ENCODE peak calls at places on chromosomes 11 and 22, in four cellular contexts. W is fibroblast of lung, B is astrocyte of the spinal cord, Q is colonic mucosa. D is an unnamed sample.

GRCh38 chr22:32823024-32823730 is 21.7 kb downstream of the TIMP3 start:
- DNase-seq in W (no peak), B (peak), Q (peak), D (peak)

GRCh38 chr22:22810018-22810427 is 77.6 kb upstream of the IGLL5 start:
- DNase-seq in W (peak), B (no peak), Q (no peak), D (no peak)

GRCh38 chr11:67504950-67505561 is at the start of gene PITPNM1:
- DNase-seq in W (peak), B (peak), Q (peak), D (no peak)

GRCh38 chr11:64447717-64448598 is 89.0 kb downstream of the RPS6KA4 start:
- DNase-seq in W (peak), B (no peak), Q (peak), D (no peak)

GRCh38 chr11:128422576-128423370 is 164.6 kb downstream of the ETS1 start:
- DNase-seq in W (no peak), B (no peak), Q (no peak), D (no peak)

GRCh38 chr11:46711288-46711687 is 7.7 kb upstream of the F2 start:
- DNase-seq in W (peak), B (peak), Q (no peak), D (no peak)

GRCh38 chr11:73308963-73309960 is 1.2 kb downstream of the ARHGEF17 start:
- DNase-seq in W (peak), B (peak), Q (peak), D (peak)

GRCh38 chr22:28316014-28316413 is 363.6 kb downstream of the TTC28 start:
- DNase-seq in W (no peak), B (no peak), Q (no peak), D (no peak)

GRCh38 chr11:12818333-12819015 is 144.3 kb downstream of the TEAD1 start:
- DNase-seq in W (peak), B (peak), Q (no peak), D (no peak)

GRCh38 chr11:64146036-64146943 is 19.6 kb downstream of the MACROD1 start:
- DNase-seq in W (peak), B (no peak), Q (peak), D (no peak)

GRCh38 chr22:20573830-20574615 is 66.6 kb downstream of the MED15 start:
- DNase-seq in W (no peak), B (no peak), Q (no peak), D (no peak)

GRCh38 chr11:35826949-35827348 is 116.9 kb upstream of the LDLRAD3 start:
- DNase-seq in W (no peak), B (no peak), Q (no peak), D (no peak)

GRCh38 chr11:34869425-34869824 is 46.8 kb downstream of the APIP start:
- DNase-seq in W (no peak), B (no peak), Q (no peak), D (no peak)

GRCh38 chr22:38754247-38755154 is 1.3 kb downstream of the SUN2 start:
- DNase-seq in W (peak), B (peak), Q (peak), D (peak)

GRCh38 chr11:15493066-15493465 is 378.3 kb downstream of the INSC start:
- DNase-seq in W (peak), B (peak), Q (no peak), D (peak)

GRCh38 chr22:40279017-40279416 is 67.3 kb upstream of the ADSL start:
- DNase-seq in W (no peak), B (no peak), Q (no peak), D (no peak)

GRCh38 chr22:40271440-40271839 is 74.9 kb upstream of the ADSL start:
- DNase-seq in W (no peak), B (no peak), Q (no peak), D (no peak)

GRCh38 chr22:40273319-40273718 is 73.0 kb upstream of the ADSL start:
- DNase-seq in W (no peak), B (no peak), Q (no peak), D (no peak)

GRCh38 chr22:40281717-40282116 is 64.6 kb upstream of the ADSL start:
- DNase-seq in W (no peak), B (no peak), Q (no peak), D (no peak)

DNA sequence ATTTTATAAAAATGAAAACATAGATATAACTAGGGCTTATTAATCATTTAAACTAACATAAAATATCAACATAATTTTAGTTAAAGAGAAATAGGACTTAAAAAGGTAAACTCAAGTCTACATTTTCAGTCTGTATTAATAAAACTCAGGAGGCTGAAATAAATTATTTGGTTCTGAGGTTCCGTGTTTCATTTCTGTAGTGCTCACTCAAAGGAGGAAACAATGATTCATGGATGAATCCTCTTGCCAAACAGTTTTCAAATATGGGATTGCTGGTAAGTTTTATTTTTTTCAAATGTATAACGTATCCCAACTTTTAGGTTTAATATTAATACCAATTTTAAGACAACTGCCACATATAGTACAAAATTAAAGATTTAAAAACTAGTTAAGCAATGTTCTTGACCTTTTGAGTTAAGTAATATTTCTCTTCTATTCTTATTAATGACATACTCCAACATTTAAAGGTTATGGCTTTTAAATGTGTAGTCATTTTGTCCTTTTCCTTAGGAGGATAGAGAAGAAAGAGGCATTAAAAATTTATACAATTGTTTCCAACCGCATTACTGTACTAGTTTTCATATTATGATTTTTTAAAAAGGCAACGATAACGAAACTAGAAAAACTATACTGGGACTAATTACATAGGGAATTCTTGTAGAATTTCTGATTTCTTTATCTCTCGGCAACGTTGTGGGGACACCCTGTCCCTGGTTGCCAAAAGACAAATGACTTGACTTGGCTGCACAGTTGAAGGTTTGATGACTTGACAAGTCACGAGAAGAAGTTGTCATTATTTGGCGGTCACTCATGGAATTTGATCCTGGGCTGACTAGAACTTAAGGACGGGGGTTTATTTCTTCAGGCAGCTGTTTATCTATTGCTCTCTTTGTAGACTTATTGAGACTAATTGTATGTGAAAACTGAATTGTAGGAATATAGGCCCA is 69.2 kb upstream of the ADSL start:
- DNase-seq in W (peak), B (peak), Q (no peak), D (peak)
- H3K4me3 ChIP-seq in W (peak), B (peak), Q (peak), D (peak)

DNA sequence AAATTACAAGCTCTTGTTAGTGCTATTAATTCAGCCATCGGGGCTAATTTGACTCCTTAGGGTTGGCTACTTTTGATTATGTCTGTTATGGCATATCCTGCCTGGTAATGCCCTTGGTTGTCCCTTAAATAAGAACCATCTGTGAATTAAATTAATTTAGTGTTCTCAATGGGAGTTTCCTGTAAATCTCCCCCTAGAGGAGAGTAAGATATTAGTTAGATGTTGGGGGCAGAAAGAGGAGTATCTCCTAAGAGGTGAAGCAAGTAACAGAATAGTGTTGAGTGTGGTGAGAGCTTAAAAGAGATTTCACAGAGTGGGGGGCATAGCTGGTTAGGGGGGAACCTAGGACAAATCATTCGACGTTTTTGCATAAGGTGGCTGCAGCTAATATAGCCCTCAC is 1126.9 kb downstream of the JRKL start:
- DNase-seq in W (no peak), B (no peak), Q (no peak), D (no peak)
- TF ChIP-seq CTCF in W (no peak), B (no peak), Q (no peak), D (no peak)

GRCh38 chr11:28472904-28473303 is 364.7 kb downstream of the METTL15 start:
- DNase-seq in W (no peak), B (no peak), Q (no peak), D (no peak)
- H3K4me3 ChIP-seq in W (no peak), B (no peak), Q (no peak), D (no peak)

DNA sequence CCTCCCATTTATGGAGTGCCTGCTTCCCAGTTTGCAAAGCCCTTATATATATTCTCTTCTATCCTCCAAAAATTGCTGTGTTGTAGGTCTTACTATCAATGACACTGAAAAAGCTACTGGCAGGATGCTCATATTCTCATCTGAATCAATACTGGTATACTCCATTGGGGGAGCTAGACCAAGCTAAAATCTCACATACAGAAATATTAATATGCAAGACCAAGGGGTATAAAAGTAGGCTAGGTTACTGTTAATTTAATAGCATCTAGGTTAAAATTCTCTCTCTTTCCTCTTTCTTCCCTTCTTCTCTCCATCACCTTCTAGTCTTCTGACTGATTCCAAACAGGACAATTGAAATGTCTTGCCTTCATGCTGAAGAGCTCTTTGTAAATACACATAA is 17.1 kb upstream of the BDNF start:
- DNase-seq in W (peak), B (peak), Q (no peak), D (no peak)
- TF ChIP-seq CTCF in W (peak), B (peak), Q (no peak), D (no peak)

GRCh38 chr22:36977947-36978660 is 41.1 kb downstream of the TST start:
- DNase-seq in W (peak), B (peak), Q (peak), D (peak)
- H3K4me3 ChIP-seq in W (peak), B (peak), Q (peak), D (peak)

GRCh38 chr22:42716649-42717127 is 4.0 kb downstream of the A4GALT start:
- DNase-seq in W (no peak), B (no peak), Q (no peak), D (no peak)

GRCh38 chr22:42716221-42716620 is 4.4 kb downstream of the A4GALT start:
- DNase-seq in W (no peak), B (no peak), Q (no peak), D (no peak)

GRCh38 chr22:42714308-42714707 is 6.4 kb downstream of the A4GALT start:
- DNase-seq in W (no peak), B (no peak), Q (no peak), D (no peak)

GRCh38 chr22:42717197-42717967 is 3.3 kb downstream of the A4GALT start:
- DNase-seq in W (no peak), B (no peak), Q (no peak), D (no peak)

DNA sequence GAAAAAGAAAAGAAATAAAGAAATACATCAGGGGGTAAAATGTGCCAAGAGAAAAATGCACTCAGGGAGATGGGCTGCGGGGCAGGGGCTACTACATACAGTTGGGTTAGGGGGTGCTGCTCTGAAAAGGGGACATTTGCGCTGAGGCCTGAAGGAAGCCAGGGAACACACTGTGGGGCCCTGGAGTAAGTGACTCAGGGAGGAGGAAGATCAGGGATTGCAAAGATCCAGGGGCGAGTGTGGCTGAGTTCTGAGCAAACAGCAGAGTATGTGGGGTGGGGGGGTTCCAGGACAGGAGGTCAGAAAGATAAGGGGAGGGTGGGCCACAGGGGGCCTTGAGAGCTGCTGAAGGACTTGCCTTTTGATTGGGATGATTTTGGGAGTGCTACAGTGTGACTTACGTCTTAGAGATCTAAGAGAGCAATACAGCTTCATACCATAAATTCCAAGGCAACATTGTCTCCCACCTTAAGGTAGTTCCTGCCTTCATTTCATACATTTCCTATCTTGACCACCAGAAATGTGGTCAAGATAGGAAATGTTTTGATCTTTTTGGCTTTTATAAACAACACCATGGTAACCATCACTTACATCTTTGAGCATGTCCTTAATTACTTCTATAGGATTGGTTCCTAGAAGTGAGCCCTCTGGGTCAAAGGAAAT is 5.8 kb downstream of the A4GALT start:
- DNase-seq in W (no peak), B (no peak), Q (no peak), D (no peak)
- TF ChIP-seq CTCF in W (no peak), B (no peak), Q (no peak), D (no peak)

GRCh38 chr22:45284705-45285305 is at the start of gene UPK3A:
- DNase-seq in W (no peak), B (no peak), Q (peak), D (no peak)
- H3K4me3 ChIP-seq in W (peak), B (no peak), Q (peak), D (peak)